ENCODE peak calls at places on chromosomes 3 and 15, in six cellular contexts. N is GM23338, R is tibial nerve, B is ovary, E is stomach, C is neuronal stem cell. X is an unnamed sample.

GRCh38 chr15:79635897-79636596 is 203.9 kb downstream of the MINAR1 start:
- DNase-seq in E (no peak), R (no peak), B (no peak), N (no peak), C (no peak), X (no peak)

GRCh38 chr3:72169120-72169519 is 384.2 kb upstream of the PROK2 start:
- DNase-seq in E (no peak), C (no peak), N (no peak), B (no peak), R (no peak), X (no peak)

GRCh38 chr15:43232289-43232874 is 11.6 kb upstream of the EPB42 start:
- DNase-seq in N (no peak), B (no peak), C (no peak), E (no peak), R (no peak), X (no peak)

GRCh38 chr15:95600367-95600766 is 730.1 kb upstream of the NR2F2 start:
- DNase-seq in B (no peak), R (no peak), N (no peak), C (no peak), E (no peak), X (no peak)

GRCh38 chr3:43369404-43370345 is 83.3 kb downstream of the SNRK start:
- DNase-seq in R (no peak), N (no peak), B (no peak), C (no peak), E (no peak), X (no peak)

GRCh38 chr3:79898907-79899306 is 131.1 kb upstream of the ROBO1 start:
- DNase-seq in B (no peak), C (no peak), N (no peak), E (no peak), R (no peak), X (no peak)

GRCh38 chr3:124559650-124560405 is 170.4 kb upstream of the UMPS start:
- DNase-seq in C (peak; percentile 73), E (peak; percentile 82), B (peak; percentile 65), N (peak; percentile 92), R (peak; percentile 76), X (peak; percentile 72)

GRCh38 chr3:110272525-110272924 is 799.1 kb upstream of the NECTIN3 start:
- DNase-seq in B (no peak), R (no peak), N (peak; percentile 29), C (no peak), E (no peak), X (no peak)

GRCh38 chr3:47015151-47015550 is 35.7 kb downstream of the NBEAL2 start:
- DNase-seq in R (no peak), B (no peak), C (no peak), E (no peak), N (no peak), X (no peak)

GRCh38 chr3:141386080-141386594 is 17.8 kb downstream of the ZBTB38 start:
- DNase-seq in E (no peak), R (no peak), N (no peak), C (no peak), B (no peak), X (no peak)

GRCh38 chr3:52983336-52983807 is 62.5 kb downstream of the SFMBT1 start:
- DNase-seq in E (no peak), B (no peak), N (no peak), C (no peak), R (peak; percentile 19), X (no peak)

GRCh38 chr15:90837052-90837621 is 31.3 kb upstream of the FURIN start:
- DNase-seq in R (no peak), B (no peak), N (no peak), E (no peak), C (no peak), X (no peak)

GRCh38 chr3:54580453-54580852 is 347.4 kb downstream of the LRTM1 start:
- DNase-seq in R (no peak), C (no peak), B (no peak), N (no peak), E (no peak), X (no peak)

GRCh38 chr3:100169186-100169585 is 54.9 kb upstream of the FILIP1L start:
- DNase-seq in B (peak; percentile 52), C (no peak), R (no peak), E (no peak), N (no peak), X (no peak)

GRCh38 chr3:193656878-193657282 is 63.9 kb downstream of the OPA1 start:
- DNase-seq in E (no peak), C (no peak), B (no peak), R (no peak), N (no peak), X (no peak)

GRCh38 chr3:195770081-195770840 is 41.5 kb downstream of the MUC4 start:
- DNase-seq in C (no peak), N (no peak), R (no peak), E (no peak), B (no peak), X (no peak)

GRCh38 chr3:136381051-136381450 is 130.9 kb downstream of the PCCB start:
- DNase-seq in C (no peak), B (no peak), E (no peak), R (no peak), N (no peak), X (no peak)

GRCh38 chr3:46702246-46703012 is 1.2 kb downstream of the TMIE start:
- DNase-seq in C (no peak), N (no peak), B (peak; percentile 16), E (no peak), R (no peak), X (no peak)

GRCh38 chr3:30708472-30708871 is 102.1 kb downstream of the TGFBR2 start:
- DNase-seq in E (no peak), R (no peak), B (no peak), N (no peak), C (no peak), X (no peak)

GRCh38 chr3:115784739-115785571 is 161.6 kb downstream of the GAP43 start:
- DNase-seq in N (no peak), E (no peak), R (no peak), B (no peak), C (no peak), X (no peak)

GRCh38 chr15:55221090-55222011 is 24.6 kb upstream of the RSL24D1 start:
- DNase-seq in R (no peak), E (no peak), C (no peak), N (peak; percentile 35), B (no peak), X (no peak)

GRCh38 chr3:127761101-127761802 is 61.1 kb downstream of the MGLL start:
- DNase-seq in B (no peak), R (no peak), C (no peak), E (no peak), N (no peak), X (no peak)

GRCh38 chr3:47295322-47295721 is 12.6 kb downstream of the KLHL18 start:
- DNase-seq in C (no peak), B (no peak), E (no peak), R (no peak), N (no peak), X (no peak)

GRCh38 chr3:101065962-101066361 is 72.7 kb upstream of the ABI3BP start:
- DNase-seq in C (no peak), N (no peak), B (no peak), R (no peak), E (no peak), X (no peak)

GRCh38 chr3:42117175-42118008 is 26.2 kb downstream of the TRAK1 start:
- DNase-seq in E (peak; percentile 68), C (no peak), B (no peak), N (peak; percentile 79), R (peak; percentile 37), X (peak; percentile 20)

DNA sequence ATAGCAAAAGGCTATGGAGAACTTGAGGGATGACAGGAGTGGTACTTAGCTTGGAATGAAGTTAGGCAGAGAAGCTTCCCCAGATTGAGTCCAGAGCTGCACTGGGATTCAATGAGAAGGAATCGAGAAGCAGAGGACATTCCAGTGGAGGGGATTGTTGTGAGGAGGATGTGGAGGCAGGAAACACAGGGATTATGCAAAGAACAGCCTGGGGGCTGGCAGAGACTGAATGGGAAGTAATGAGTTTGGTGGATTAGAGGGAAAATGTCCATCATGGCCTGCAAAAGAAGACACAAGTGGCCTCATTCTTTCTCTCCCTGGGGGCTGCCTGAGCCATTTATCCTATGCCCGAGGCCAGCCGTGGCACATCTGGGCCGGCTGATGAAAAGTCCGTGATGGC is 20.5 kb upstream of the SCN10A start:
- DNase-seq in N (peak; percentile 2), E (no peak), C (no peak), B (no peak), R (no peak), X (no peak)
- H3K36me3 ChIP-seq in N (no peaks in the 10 kb centered on the region), E (no peaks in the 10 kb centered on the region), C (no peaks in the 10 kb centered on the region), B (no peaks in the 10 kb centered on the region), R (no peaks in the 10 kb centered on the region), X (no peaks in the 10 kb centered on the region)

DNA sequence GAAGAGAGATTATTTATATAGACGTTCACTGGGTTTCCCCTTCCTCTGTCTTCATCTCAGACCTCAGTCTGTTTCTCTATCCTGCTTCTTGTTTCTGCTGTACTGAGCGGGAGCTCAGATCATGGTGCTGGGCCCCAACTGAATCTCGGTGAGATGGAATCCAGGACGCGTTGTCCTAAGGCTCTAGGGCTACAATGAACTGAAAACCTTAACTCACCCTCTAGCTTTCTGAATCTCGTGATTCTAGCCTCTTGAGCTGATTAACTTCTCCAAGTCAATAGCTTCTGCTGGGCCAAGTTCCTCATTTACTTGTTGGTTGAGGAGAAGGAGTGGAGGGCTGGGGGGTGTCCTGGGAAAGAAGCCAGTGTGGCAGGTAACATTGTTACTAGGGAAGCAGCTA is 32.7 kb upstream of the MAP3K13 start:
- DNase-seq in E (no peak), B (no peak), N (no peak), R (no peak), C (no peak), X (no peak)
- H3K4me3 ChIP-seq in E (no peak overlapping the region), B (no peak overlapping the region), N (no peak overlapping the region), R (no peak overlapping the region), C (no peak overlapping the region), X (no peak overlapping the region)

GRCh38 chr15:31555022-31555421 is 228.4 kb downstream of the KLF13 start:
- DNase-seq in R (no peak), C (no peak), N (no peak), B (no peak), E (no peak), X (no peak)

GRCh38 chr15:31552482-31553099 is 226.0 kb downstream of the KLF13 start:
- DNase-seq in B (no peak), R (no peak), C (no peak), N (no peak), E (no peak), X (no peak)

GRCh38 chr15:31556494-31557150 is 230.0 kb downstream of the KLF13 start:
- DNase-seq in N (no peak), C (no peak), R (no peak), B (no peak), E (no peak), X (no peak)

GRCh38 chr15:31551323-31551722 is 224.7 kb downstream of the KLF13 start:
- DNase-seq in B (no peak), E (no peak), N (no peak), R (no peak), C (no peak), X (no peak)

GRCh38 chr15:31554261-31554660 is 227.6 kb downstream of the KLF13 start:
- DNase-seq in R (peak; percentile 20), C (no peak), B (peak; percentile 44), N (no peak), E (no peak), X (no peak)
- H3K27ac ChIP-seq in R (peak overlapping the region; percentile 28), C (no peak overlapping the region), B (no peak overlapping the region), N (no peak overlapping the region), E (peak overlapping the region; percentile 66), X (no peak overlapping the region)

DNA sequence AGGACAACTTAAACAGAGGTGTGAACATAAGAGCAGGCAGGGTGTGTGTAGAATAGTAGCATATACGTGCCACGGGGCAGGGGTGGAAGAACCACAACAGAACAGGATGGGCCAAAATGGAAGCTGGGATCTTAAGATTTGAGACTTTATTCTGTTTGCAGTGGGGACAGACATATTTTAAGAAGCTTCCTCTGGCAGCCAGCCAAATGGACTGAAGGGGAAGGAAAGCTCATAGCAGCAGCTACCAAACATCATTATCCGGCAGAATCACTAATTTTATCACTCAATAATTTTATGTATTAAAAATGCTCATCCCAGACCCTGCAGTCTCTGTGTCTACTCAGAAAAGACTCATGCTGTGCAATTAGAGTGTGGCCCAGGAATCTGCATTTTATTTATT is 130.9 kb upstream of the CTDSPL start:
- DNase-seq in C (no peak), E (peak; percentile 27), R (peak; percentile 52), B (no peak), N (no peak), X (no peak)
- H3K36me3 ChIP-seq in C (no peaks in the 10 kb centered on the region), E (peaks cover 3% of the 10 kb centered on the region), R (no peaks in the 10 kb centered on the region), B (no peaks in the 10 kb centered on the region), N (no peaks in the 10 kb centered on the region), X (no peaks in the 10 kb centered on the region)